ENCODE peak calls at places on chromosomes 1 and 21, in ten cellular contexts. L, G, F, O, E, Q, S, K, H and I are unnamed samples.

GRCh38 chr21:43347461-43347860 is 79.5 kb downstream of the SIK1 start:
- DNase-seq in L (no peak), G (no peak), F (no peak), O (no peak), E (no peak), Q (no peak), S (no peak), K (no peak), H (no peak), I (no peak)

GRCh38 chr1:162908780-162909179 is 47.8 kb upstream of the CCDC190 start:
- DNase-seq in L (no peak), G (no peak), F (no peak), O (peak; percentile 59), E (no peak), Q (peak; percentile 83), S (peak; percentile 90), K (no peak), H (no peak), I (no peak)

GRCh38 chr1:150106331-150106730 is 38.8 kb downstream of the VPS45 start:
- DNase-seq in L (no peak), G (no peak), F (no peak), O (no peak), E (no peak), Q (no peak), S (no peak), K (no peak), H (no peak), I (no peak)

GRCh38 chr21:45362748-45363145 is 42.2 kb upstream of the COL18A1 start:
- DNase-seq in L (no peak), G (no peak), F (no peak), O (no peak), E (no peak), Q (no peak), S (no peak), K (no peak), H (no peak), I (no peak)

GRCh38 chr1:9459784-9460407 is 79.4 kb upstream of the SLC25A33 start:
- DNase-seq in L (no peak), G (no peak), F (no peak), O (no peak), E (no peak), Q (no peak), S (no peak), K (no peak), H (no peak), I (no peak)

GRCh38 chr1:227792216-227793078 is 23.0 kb upstream of the PRSS38 start:
- DNase-seq in L (no peak), G (no peak), F (no peak), O (no peak), E (no peak), Q (no peak), S (no peak), K (no peak), H (no peak), I (peak; percentile 23)

GRCh38 chr21:31566061-31566460 is 93.4 kb upstream of the SOD1 start:
- DNase-seq in L (no peak), G (no peak), F (no peak), O (peak; percentile 7), E (no peak), Q (no peak), S (no peak), K (no peak), H (no peak), I (no peak)

GRCh38 chr1:22877112-22877915 is 95.4 kb downstream of the LACTBL1 start:
- DNase-seq in L (no peak), G (no peak), F (no peak), O (no peak), E (no peak), Q (no peak), S (no peak), K (no peak), H (no peak), I (no peak)

GRCh38 chr1:201488817-201489581 is 17.9 kb downstream of the CSRP1 start:
- DNase-seq in L (peak; percentile 87), G (no peak), F (no peak), O (peak; percentile 96), E (no peak), Q (peak; percentile 99), S (peak; percentile 96), K (no peak), H (no peak), I (peak; percentile 47)

GRCh38 chr1:210455840-210456603 is 127.3 kb downstream of the HHAT start:
- DNase-seq in L (no peak), G (no peak), F (no peak), O (no peak), E (no peak), Q (no peak), S (no peak), K (no peak), H (no peak), I (no peak)

GRCh38 chr1:6163973-6164617 is 16.0 kb downstream of the CHD5 start:
- DNase-seq in L (no peak), G (no peak), F (no peak), O (no peak), E (no peak), Q (no peak), S (no peak), K (no peak), H (no peak), I (no peak)

GRCh38 chr1:227753999-227754764 is 18.9 kb downstream of the SNAP47 start:
- DNase-seq in L (no peak), G (peak; percentile 20), F (no peak), O (no peak), E (no peak), Q (peak; percentile 46), S (peak; percentile 36), K (no peak), H (no peak), I (no peak)